ENCODE peak calls at places on chromosomes 16 and 17, in six cellular contexts. O is breast epithelium, D is upper lobe of left lung, K is A549, P is IMR-90, U is OCI-LY7. J is an unnamed sample. For H3K4me1, the result is how much of the 10 kb centered on the place peaks cover.

GRCh38 chr17:80790021-80790765 is 201.4 kb upstream of the CHMP6 start:
- DNase-seq in P (no peak), K (no peak), D (no peak), U (peak), O (peak), J (no peak)

GRCh38 chr16:63655846-63656245 is 1466.0 kb downstream of the CDH11 start:
- DNase-seq in D (no peak), P (no peak), K (no peak), U (no peak), O (no peak), J (no peak)

GRCh38 chr16:64196444-64196843 is 925.4 kb downstream of the CDH11 start:
- DNase-seq in U (no peak), O (no peak), K (no peak), P (peak), D (no peak), J (no peak)

GRCh38 chr17:40598021-40598927 is 33.0 kb upstream of the CCR7 start:
- DNase-seq in U (no peak), K (no peak), P (no peak), O (no peak), D (no peak), J (no peak)

GRCh38 chr17:5516060-5516792 is 29.9 kb downstream of the MIS12 start:
- DNase-seq in P (peak), U (no peak), O (no peak), D (no peak), K (peak), J (peak)

GRCh38 chr16:64152010-64152767 is 969.7 kb downstream of the CDH11 start:
- DNase-seq in K (no peak), O (no peak), P (no peak), U (no peak), D (no peak), J (no peak)

GRCh38 chr16:85303354-85303883 is 191.1 kb upstream of the CIBAR2 start:
- DNase-seq in P (no peak), U (peak), O (peak), K (peak), D (peak), J (peak)

GRCh38 chr17:59366773-59367656 is 35.6 kb downstream of the YPEL2 start:
- DNase-seq in O (no peak), D (peak), U (no peak), K (no peak), P (peak), J (no peak)

GRCh38 chr17:74211929-74212261 is 1.5 kb upstream of the TTYH2 start:
- DNase-seq in D (no peak), O (no peak), P (no peak), K (no peak), U (no peak), J (no peak)

GRCh38 chr16:52435573-52435972 is 111.4 kb downstream of the TOX3 start:
- DNase-seq in U (peak), D (no peak), O (no peak), K (no peak), P (no peak), J (no peak)

GRCh38 chr17:72706396-72706981 is 386.0 kb downstream of the SLC39A11 start:
- DNase-seq in U (no peak), O (no peak), P (no peak), D (no peak), K (peak), J (no peak)

GRCh38 chr16:69554495-69554894 is 11.3 kb upstream of the NFAT5 start:
- DNase-seq in P (no peak), U (peak), D (no peak), O (no peak), K (no peak), J (no peak)

GRCh38 chr17:40004712-40005111 is 10.5 kb upstream of the CSF3 start:
- DNase-seq in D (no peak), O (no peak), U (no peak), P (no peak), K (no peak), J (no peak)

GRCh38 chr16:21211486-21211885 is at the start of gene ZP2:
- DNase-seq in K (no peak), O (no peak), U (no peak), D (no peak), P (no peak), J (no peak)

GRCh38 chr16:78990309-78990701 is 610.2 kb downstream of the MAF start:
- DNase-seq in O (no peak), D (no peak), P (no peak), K (no peak), U (no peak), J (no peak)

GRCh38 chr17:42358434-42358833 is 29.8 kb downstream of the STAT3 start:
- DNase-seq in K (no peak), O (no peak), U (no peak), D (no peak), P (no peak), J (no peak)
- H3K27ac ChIP-seq in K (peak), O (no peak), U (no peak), D (no peak), P (no peak), J (no peak)

DNA sequence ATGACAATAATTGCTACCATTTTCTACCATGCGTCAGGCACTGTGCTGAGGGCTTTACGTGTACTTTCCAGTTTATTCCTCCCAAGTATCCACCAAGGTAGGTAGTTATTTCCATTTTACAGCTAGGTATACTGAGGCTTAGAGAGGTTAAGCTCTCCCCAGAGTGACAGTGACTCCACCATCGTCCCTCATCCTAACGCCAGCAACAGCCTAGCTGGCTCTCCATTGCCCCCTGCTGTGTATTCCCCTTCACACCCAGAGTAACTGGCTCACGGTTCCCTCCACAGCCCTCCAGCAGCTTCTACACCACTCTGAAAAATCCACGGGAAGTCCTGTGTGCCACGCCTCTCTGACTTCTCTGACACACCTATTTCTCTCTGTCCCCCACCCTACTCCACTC is 7.1 kb upstream of the ASGR1 start:
- DNase-seq in U (peak), D (no peak), O (no peak), P (no peak), K (peak), J (no peak)
- H3K4me3 ChIP-seq in U (no peak), D (no peak), O (no peak), P (no peak), K (no peak), J (no peak)

GRCh38 chr17:50101346-50102163 is 6.4 kb downstream of the PDK2 start:
- DNase-seq in K (no peak), O (no peak), U (no peak), D (no peak), P (peak), J (no peak)

GRCh38 chr17:50100921-50101345 is 5.8 kb downstream of the PDK2 start:
- DNase-seq in O (no peak), D (no peak), P (peak), U (no peak), K (no peak), J (no peak)

GRCh38 chr17:50102164-50102991 is 7.2 kb downstream of the PDK2 start:
- DNase-seq in O (no peak), P (no peak), D (peak), K (no peak), U (no peak), J (no peak)

GRCh38 chr17:50099003-50099402 is 3.9 kb downstream of the PDK2 start:
- DNase-seq in O (no peak), K (no peak), P (no peak), U (no peak), D (no peak), J (no peak)

DNA sequence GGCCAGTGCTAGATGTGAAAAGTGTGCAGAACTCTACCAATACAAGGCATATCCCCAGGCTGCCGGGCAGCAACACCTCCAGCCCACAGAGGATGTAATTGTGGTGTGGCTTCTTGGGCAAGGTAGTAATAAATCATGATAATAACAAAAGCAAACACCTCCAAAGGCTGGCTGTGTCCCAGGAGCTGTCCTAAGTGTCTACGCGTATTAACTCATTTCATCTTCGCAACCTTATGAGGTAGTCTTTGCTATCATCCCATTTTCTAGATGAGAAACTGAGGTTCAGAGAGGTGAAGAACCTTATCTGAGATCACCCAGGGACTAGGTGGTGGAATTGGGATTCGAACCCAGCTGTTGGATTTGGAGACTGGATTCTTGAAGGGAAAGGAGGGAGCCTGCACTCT is 5.3 kb downstream of the PDK2 start:
- DNase-seq in D (no peak), P (no peak), O (no peak), U (no peak), K (no peak), J (no peak)
- H3K4me1 ChIP-seq in D (under half), P (under half), O (under half), U (under half), K (under half), J (under half)

DNA sequence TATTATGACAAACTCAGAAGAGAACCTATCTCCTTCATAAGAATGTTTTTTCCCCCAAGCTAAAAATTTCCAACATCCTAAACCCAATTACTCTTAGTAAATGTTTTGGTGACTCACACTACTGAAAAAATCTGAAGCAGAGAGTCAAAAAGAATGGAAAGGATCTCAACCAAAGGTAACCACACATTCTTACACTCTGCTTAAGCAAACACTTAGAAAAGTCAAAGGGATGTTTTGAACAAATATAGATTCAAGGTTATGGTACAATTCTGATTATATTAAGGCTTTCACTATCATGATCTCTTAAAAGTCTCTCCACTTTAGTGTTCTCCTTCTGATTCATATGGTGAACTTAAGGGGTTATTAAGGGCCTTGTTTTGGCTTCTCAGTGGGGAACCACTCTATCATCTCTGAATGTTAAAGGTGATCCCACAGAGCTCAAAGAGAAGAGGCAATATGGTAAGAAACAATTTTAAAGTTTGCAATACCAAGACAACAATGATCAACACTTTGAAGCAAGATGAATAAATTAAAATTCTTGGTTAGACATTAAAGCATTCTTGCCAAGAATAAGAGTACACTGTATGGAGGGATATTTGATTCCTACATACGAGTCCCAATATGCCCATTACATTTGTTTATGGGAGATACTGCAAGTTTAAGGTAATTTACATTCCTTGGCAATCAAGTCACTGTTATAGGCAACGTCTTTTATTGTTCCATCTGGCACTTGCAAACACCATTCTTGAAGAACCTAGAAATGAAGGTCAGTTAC is 69.2 kb downstream of the CDC27 start:
- DNase-seq in U (no peak), D (no peak), P (peak), K (no peak), O (no peak), J (no peak)
- H3K27ac ChIP-seq in U (no peak), D (no peak), P (no peak), K (no peak), O (no peak), J (peak)

DNA sequence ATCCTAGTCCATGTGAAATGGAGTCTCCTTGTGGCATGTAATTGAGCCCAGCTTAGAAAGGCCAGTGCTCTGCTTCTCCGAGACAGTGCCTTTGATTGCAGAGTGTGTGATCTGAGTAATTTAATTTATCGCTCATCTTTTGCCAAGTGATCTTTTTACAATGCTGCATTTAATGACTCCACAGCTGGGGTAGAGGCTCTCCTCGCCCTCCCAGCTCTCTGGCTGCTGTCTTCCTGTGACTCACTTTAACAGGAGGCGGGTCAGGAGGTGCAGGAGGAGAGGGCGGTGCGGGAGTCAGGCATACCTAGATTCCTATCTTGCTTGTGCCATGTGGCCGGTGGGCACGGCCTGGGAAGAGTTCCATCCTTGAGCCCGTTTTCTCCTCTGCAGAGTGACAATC is 113.4 kb upstream of the FOXF1 start:
- DNase-seq in P (peak), K (no peak), U (no peak), O (no peak), D (no peak), J (peak)
- H3K4me3 ChIP-seq in P (peak), K (no peak), U (no peak), O (no peak), D (no peak), J (no peak)

GRCh38 chr17:75605790-75606189 is 18.2 kb downstream of the MYO15B start:
- DNase-seq in K (no peak), P (no peak), O (no peak), U (no peak), D (no peak), J (no peak)

GRCh38 chr17:75601057-75601987 is 13.7 kb downstream of the MYO15B start:
- DNase-seq in U (peak), O (peak), D (peak), P (peak), K (peak), J (peak)

GRCh38 chr17:75604034-75604695 is 16.6 kb downstream of the MYO15B start:
- DNase-seq in U (no peak), P (no peak), D (no peak), K (no peak), O (no peak), J (no peak)

GRCh38 chr17:75602644-75603043 is 15.0 kb downstream of the MYO15B start:
- DNase-seq in D (no peak), P (no peak), K (no peak), U (no peak), O (no peak), J (no peak)

DNA sequence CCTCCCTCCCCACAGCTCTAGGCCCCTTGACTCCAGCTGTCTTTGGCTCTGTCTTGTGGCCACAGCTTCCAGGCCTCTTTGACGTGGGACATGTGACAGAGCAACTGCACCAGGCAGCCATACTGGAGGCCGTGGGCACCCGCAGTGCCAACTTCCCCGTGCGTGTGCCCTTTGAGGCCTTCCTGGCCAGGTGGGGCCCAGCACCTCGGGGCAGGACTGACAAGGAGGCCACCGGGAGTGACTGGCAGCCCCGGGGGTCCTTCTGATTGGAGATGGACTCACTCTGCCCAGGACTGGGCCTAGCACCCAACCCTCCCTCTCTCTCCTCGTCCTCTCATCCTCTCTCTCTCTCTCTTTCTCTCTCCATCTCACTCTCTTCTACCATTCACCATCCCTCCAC is 15.5 kb downstream of the MYO15B start:
- DNase-seq in U (no peak), D (no peak), O (no peak), K (no peak), P (no peak), J (no peak)
- H3K4me1 ChIP-seq in U (under half), D (under half), O (under half), K (under half), P (under half), J (under half)

J was measured in SJSA1.